ENCODE peak calls at places on chromosomes 3 and 15, in ten cellular contexts. A, V, S, M, C, B, K, H, L and U are unnamed samples.

GRCh38 chr3:34394978-34395748 is 596.7 kb downstream of the PDCD6IP start:
- DNase-seq in S (no peak), H (no peak), B (no peak), K (no peak), M (no peak), A (no peak), C (no peak), L (no peak), V (no peak), U (no peak)

GRCh38 chr3:143348486-143349327 is 229.1 kb downstream of the CHST2 start:
- DNase-seq in A (no peak), C (peak; percentile 45), V (no peak), S (no peak), B (no peak), K (no peak), L (no peak), M (no peak), H (no peak), U (no peak)

GRCh38 chr3:153400641-153401040 is 238.6 kb downstream of the RAP2B start:
- DNase-seq in L (no peak), A (no peak), K (no peak), H (no peak), C (no peak), M (no peak), S (no peak), B (no peak), V (no peak), U (no peak)

GRCh38 chr3:72977463-72977862 is 19.1 kb upstream of the PPP4R2 start:
- DNase-seq in A (no peak), K (no peak), V (peak; percentile 28), M (no peak), L (no peak), S (no peak), H (no peak), C (no peak), B (no peak), U (no peak)

GRCh38 chr3:73685061-73685460 is 60.3 kb upstream of the PDZRN3 start:
- DNase-seq in K (no peak), A (no peak), V (no peak), B (no peak), H (no peak), C (no peak), L (no peak), S (no peak), M (no peak), U (no peak)

GRCh38 chr15:31262143-31262530 is 64.5 kb upstream of the KLF13 start:
- DNase-seq in L (no peak), B (no peak), V (no peak), K (no peak), S (no peak), H (no peak), A (no peak), M (no peak), C (no peak), U (no peak)

GRCh38 chr3:14374444-14374883 is 27.9 kb upstream of the SLC6A6 start:
- DNase-seq in K (no peak), H (peak; percentile 45), A (no peak), L (no peak), V (no peak), B (no peak), C (no peak), M (no peak), S (peak; percentile 65), U (no peak)

GRCh38 chr3:130743354-130743753 is 3.3 kb downstream of the PIK3R4 start:
- DNase-seq in L (no peak), M (no peak), B (no peak), S (no peak), V (no peak), H (no peak), A (no peak), C (no peak), K (no peak), U (no peak)

GRCh38 chr3:178849220-178849910 is 222.2 kb downstream of the ZMAT3 start:
- DNase-seq in B (no peak), L (no peak), K (no peak), A (no peak), S (no peak), V (no peak), M (no peak), H (peak; percentile 17), C (no peak), U (no peak)